ENCODE peak calls at places on chromosomes 5 and 9, in ten cellular contexts. N is ovary, X is heart left ventricle, Q is transverse colon, A is IMR-90, P is tibial nerve, F is HepG2, K is sigmoid colon, E is endothelial cell of umbilical vein, L is uterus. T is an unnamed sample. For H3K4me1, the result is how much of the 10 kb centered on the place peaks cover.

GRCh38 chr9:80873861-80874260 is 815.5 kb downstream of the TLE1 start:
- DNase-seq in X (no peak), P (no peak), E (no peak), K (no peak), F (no peak), Q (no peak), N (no peak), L (no peak), A (peak), T (no peak)

GRCh38 chr9:123011878-123012528 is 21.5 kb upstream of the GPR21 start:
- DNase-seq in E (no peak), K (no peak), Q (no peak), A (peak), P (no peak), L (no peak), N (no peak), F (peak), X (no peak), T (no peak)

GRCh38 chr5:142512041-142512679 is 173.7 kb downstream of the FGF1 start:
- DNase-seq in N (no peak), E (no peak), A (peak), F (no peak), P (peak), Q (no peak), X (peak), L (peak), K (no peak), T (no peak)

GRCh38 chr5:52648726-52649125 is 139.0 kb upstream of the ITGA1 start:
- DNase-seq in K (no peak), Q (no peak), E (no peak), A (no peak), X (no peak), P (no peak), L (no peak), N (no peak), F (no peak), T (no peak)

GRCh38 chr5:76083555-76084495 is 642 bp downstream of the SV2C start:
- DNase-seq in P (no peak), A (no peak), F (no peak), K (no peak), E (no peak), Q (no peak), X (no peak), L (no peak), N (no peak), T (no peak)

GRCh38 chr5:133888625-133888991 is 79.8 kb downstream of the C5orf15 start:
- DNase-seq in L (no peak), P (no peak), K (no peak), A (no peak), N (no peak), F (no peak), E (no peak), X (no peak), Q (no peak), T (no peak)

GRCh38 chr5:54390539-54391031 is 64.9 kb upstream of the HSPB3 start:
- DNase-seq in L (no peak), N (no peak), Q (no peak), X (no peak), A (no peak), P (no peak), E (no peak), F (no peak), K (no peak), T (no peak)

GRCh38 chr5:82168294-82168693 is 109.9 kb downstream of the RPS23 start:
- DNase-seq in X (no peak), Q (no peak), L (no peak), A (peak), E (no peak), K (no peak), P (no peak), N (no peak), F (no peak), T (no peak)

GRCh38 chr9:126612329-126612812 is 1.4 kb upstream of the LMX1B start:
- DNase-seq in A (no peak), F (no peak), Q (no peak), P (no peak), E (no peak), L (no peak), X (no peak), K (peak), N (no peak), T (no peak)

GRCh38 chr5:170330568-170331054 is 33.0 kb upstream of the LCP2 start:
- DNase-seq in A (no peak), X (no peak), F (no peak), E (no peak), L (no peak), P (no peak), N (no peak), K (no peak), Q (no peak), T (no peak)

GRCh38 chr9:942805-943580 is 33.5 kb upstream of the DMRT3 start:
- DNase-seq in F (no peak), P (no peak), L (no peak), Q (no peak), X (no peak), A (no peak), E (no peak), K (no peak), N (no peak), T (no peak)

GRCh38 chr5:135498662-135498995 is 37.1 kb downstream of the NEUROG1 start:
- DNase-seq in E (no peak), X (no peak), N (no peak), A (no peak), Q (no peak), K (no peak), F (no peak), P (no peak), L (no peak), T (no peak)

GRCh38 chr5:5605170-5605764 is 182.8 kb downstream of the ICE1 start:
- DNase-seq in Q (no peak), K (no peak), F (no peak), X (no peak), E (no peak), L (no peak), N (no peak), P (no peak), A (no peak), T (no peak)

GRCh38 chr9:75775966-75776691 is 114.3 kb upstream of the PCSK5 start:
- DNase-seq in E (no peak), K (no peak), A (no peak), L (no peak), X (no peak), N (no peak), F (no peak), Q (no peak), P (no peak), T (no peak)

GRCh38 chr5:76867827-76868693 is 18.2 kb downstream of the S100Z start:
- DNase-seq in X (peak), P (peak), K (no peak), F (peak), N (peak), E (peak), Q (peak), L (peak), A (peak), T (no peak)

GRCh38 chr5:154273028-154273617 is 82.6 kb downstream of the GALNT10 start:
- DNase-seq in A (peak), K (peak), P (peak), L (no peak), Q (peak), F (no peak), E (no peak), N (peak), X (peak), T (no peak)

GRCh38 chr9:114370251-114370984 is 17.4 kb downstream of the AKNA start:
- DNase-seq in P (no peak), A (no peak), E (no peak), N (no peak), K (peak), L (no peak), X (no peak), Q (no peak), F (no peak), T (no peak)

GRCh38 chr5:10914741-10915480 is 153.9 kb upstream of the DAP start:
- DNase-seq in A (no peak), X (no peak), L (no peak), F (no peak), N (no peak), E (no peak), Q (no peak), K (no peak), P (no peak), T (no peak)

GRCh38 chr5:123285122-123286011 is 137.8 kb downstream of the CEP120 start:
- DNase-seq in N (peak), Q (no peak), E (peak), K (peak), F (no peak), P (no peak), A (peak), L (peak), X (no peak), T (no peak)

GRCh38 chr5:174235226-174235992 is 189.9 kb downstream of the NSG2 start:
- DNase-seq in F (no peak), A (no peak), K (no peak), N (no peak), L (no peak), E (no peak), P (no peak), X (no peak), Q (no peak), T (no peak)

GRCh38 chr5:180259260-180259611 is 32.6 kb downstream of the MAPK9 start:
- DNase-seq in Q (no peak), E (no peak), P (no peak), K (no peak), N (no peak), A (peak), X (no peak), F (no peak), L (no peak), T (no peak)

GRCh38 chr9:113514748-113515147 is 51.2 kb downstream of the RGS3 start:
- DNase-seq in A (no peak), P (no peak), Q (no peak), L (no peak), N (no peak), E (no peak), X (peak), K (no peak), F (no peak), T (no peak)

GRCh38 chr5:140875085-140876065 is at the start of gene PCDHA12:
- DNase-seq in Q (no peak), F (no peak), L (no peak), E (no peak), P (no peak), A (no peak), K (no peak), N (no peak), X (no peak), T (no peak)

GRCh38 chr5:126446498-126447224 is 23.5 kb downstream of the GRAMD2B start:
- DNase-seq in X (no peak), Q (peak), E (no peak), F (no peak), N (no peak), A (peak), P (no peak), K (peak), L (no peak), T (no peak)

GRCh38 chr5:112479418-112479817 is 60.3 kb upstream of the EPB41L4A start:
- DNase-seq in Q (no peak), F (no peak), N (no peak), E (peak), A (peak), L (no peak), P (no peak), K (no peak), X (no peak), T (peak)

GRCh38 chr5:32138839-32139493 is 35.2 kb downstream of the GOLPH3 start:
- DNase-seq in K (no peak), X (no peak), F (no peak), P (no peak), Q (no peak), L (no peak), N (no peak), E (no peak), A (peak), T (no peak)

GRCh38 chr9:97735070-97735600 is 38.0 kb upstream of the XPA start:
- DNase-seq in L (no peak), N (no peak), F (no peak), K (no peak), E (no peak), Q (no peak), P (no peak), X (no peak), A (no peak), T (no peak)

GRCh38 chr9:18451409-18451808 is 22.5 kb upstream of the ADAMTSL1 start:
- DNase-seq in N (no peak), K (no peak), A (peak), Q (no peak), L (no peak), F (no peak), P (no peak), X (no peak), E (no peak), T (no peak)

GRCh38 chr5:115657883-115658233 is 32.0 kb upstream of the TMED7 start:
- DNase-seq in A (peak), L (no peak), Q (no peak), K (no peak), P (no peak), E (no peak), F (no peak), X (no peak), N (no peak), T (no peak)

GRCh38 chr5:109701252-109701651 is 11.5 kb downstream of the MAN2A1 start:
- DNase-seq in K (no peak), N (no peak), X (no peak), Q (no peak), L (no peak), F (no peak), P (no peak), A (peak), E (no peak), T (no peak)

GRCh38 chr5:171330011-171330410 is 21.0 kb downstream of the TLX3 start:
- DNase-seq in N (no peak), F (no peak), L (no peak), K (no peak), Q (no peak), X (no peak), E (no peak), P (no peak), A (no peak), T (no peak)

GRCh38 chr5:22837803-22838202 is 15.3 kb downstream of the CDH12 start:
- DNase-seq in Q (no peak), P (no peak), K (no peak), A (no peak), F (no peak), N (no peak), L (no peak), E (no peak), X (no peak), T (no peak)

GRCh38 chr5:108798866-108799265 is 51.2 kb downstream of the FER start:
- DNase-seq in Q (no peak), A (peak), N (no peak), E (no peak), L (no peak), P (no peak), X (no peak), K (no peak), F (no peak), T (no peak)

GRCh38 chr9:121857941-121858340 is 206.5 kb downstream of the DAB2IP start:
- DNase-seq in X (no peak), N (no peak), Q (no peak), K (no peak), P (no peak), F (no peak), L (no peak), E (no peak), A (no peak), T (peak)

GRCh38 chr5:168411871-168412270 is 74.4 kb upstream of the RARS1 start:
- DNase-seq in X (no peak), P (no peak), F (no peak), K (peak), N (no peak), L (no peak), Q (no peak), A (no peak), E (no peak), T (no peak)

GRCh38 chr9:8362250-8362649 is 562.7 kb upstream of the DMAC1 start:
- DNase-seq in A (no peak), N (no peak), K (no peak), X (no peak), F (no peak), E (no peak), L (no peak), P (no peak), Q (no peak), T (no peak)

GRCh38 chr9:91422832-91423711 is 560 bp downstream of the NFIL3 start:
- DNase-seq in P (peak), N (peak), L (peak), X (peak), A (peak), Q (peak), F (peak), K (peak), E (peak), T (peak)
- TF ChIP-seq POLR2A in P (no peak), N (peak), L (peak), X (no peak), A (peak), Q (peak), F (peak), K (peak), E (no peak), T (peak)

DNA sequence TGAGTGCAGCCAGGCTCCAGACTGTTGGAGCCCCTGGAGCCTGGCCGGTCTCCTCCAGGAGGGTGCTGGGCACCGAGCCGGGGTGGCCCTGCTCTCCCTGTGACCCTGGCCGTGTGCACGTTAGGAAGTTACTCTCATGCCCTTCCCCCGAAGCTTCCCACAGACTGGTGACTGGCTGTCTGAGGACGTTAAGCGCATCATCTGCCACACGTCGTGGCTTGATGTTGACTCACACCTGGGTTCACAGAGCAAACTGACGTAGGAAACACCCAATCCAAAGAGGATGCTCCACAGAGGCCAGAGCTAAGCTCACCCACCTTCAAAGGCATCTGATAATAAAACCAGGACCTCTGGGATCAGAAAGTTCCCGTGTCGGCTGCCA is 152.9 kb upstream of the PHYKPL start:
- DNase-seq in Q (no peak), E (no peak), F (no peak), X (no peak), N (peak), P (no peak), A (peak), L (no peak), K (peak), T (no peak)
- H3K4me1 ChIP-seq in Q (under half), E (under half), F (under half), X (under half), N (under half), P (under half), A (under half), L (under half), K (under half), T (under half)

DNA sequence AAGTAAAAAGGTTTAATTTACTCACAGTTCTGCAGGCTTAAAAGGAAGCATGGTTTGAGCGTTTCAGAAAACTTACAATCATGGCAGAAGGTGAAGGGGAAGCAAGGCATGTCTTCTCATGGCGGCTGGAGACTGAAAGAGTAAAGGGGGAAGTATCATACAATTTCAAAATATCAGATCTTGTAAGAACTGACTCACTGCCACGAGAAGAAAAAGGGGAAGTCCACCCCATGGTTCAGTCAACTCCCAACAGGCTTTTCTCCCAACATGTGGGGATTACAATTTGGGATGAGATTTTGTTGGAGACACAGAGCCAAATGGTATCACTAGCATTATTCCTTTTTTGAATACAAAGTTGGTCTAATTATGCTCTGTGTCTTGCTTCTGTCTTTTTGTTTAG is 627.9 kb upstream of the ST8SIA4 start:
- DNase-seq in K (no peak), A (no peak), P (no peak), N (no peak), E (no peak), L (no peak), Q (no peak), X (no peak), F (no peak), T (no peak)
- TF ChIP-seq POLR2A in K (no peak), A (no peak), P (no peak), N (no peak), E (no peak), L (no peak), Q (no peak), X (no peak), F (no peak), T (no peak)

DNA sequence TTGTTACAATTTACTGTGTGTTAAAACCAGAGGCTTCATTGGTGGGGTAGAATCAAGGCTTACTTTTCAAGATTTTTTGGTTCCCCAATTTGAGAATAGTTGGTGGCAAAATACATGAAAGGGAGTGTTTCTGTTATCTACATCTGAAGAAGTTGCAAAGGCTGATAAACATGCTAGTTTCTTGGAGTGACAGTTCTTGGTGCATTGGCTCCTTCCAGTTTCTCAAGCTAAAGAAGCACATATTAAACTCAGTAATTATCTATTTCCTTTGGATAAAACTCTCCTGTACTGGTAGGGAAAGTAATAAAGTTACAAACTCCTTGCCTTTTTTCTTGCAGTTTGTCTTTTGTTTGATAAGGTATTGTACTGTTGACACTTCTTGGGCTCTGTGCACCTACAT is 6.0 kb downstream of the MACIR start:
- DNase-seq in N (no peak), Q (no peak), X (no peak), P (no peak), F (no peak), K (no peak), A (no peak), E (no peak), L (no peak), T (no peak)
- H3K4me1 ChIP-seq in N (under half), Q (under half), X (under half), P (under half), F (under half), K (under half), A (under half), E (under half), L (under half), T (under half)

GRCh38 chr9:137277329-137278041 is at the start of gene TOR4A:
- DNase-seq in L (peak), P (peak), E (peak), K (peak), N (peak), X (peak), Q (peak), F (peak), A (peak), T (no peak)
- TF ChIP-seq POLR2A in L (peak), P (no peak), E (peak), K (no peak), N (peak), X (no peak), Q (peak), F (peak), A (peak), T (no peak)